ENCODE peak calls at places on chromosomes 7 and 10, in seven cellular contexts. W, S, M, I, E, Q and K are unnamed samples.

GRCh38 chr7:5589819-5590595 is 166.4 kb upstream of the TNRC18 start:
- DNase-seq in W (no peak), S (no peak), M (no peak), I (peak; percentile 31), E (no peak), Q (no peak), K (no peak)

GRCh38 chr10:35140126-35140525 is 13.5 kb downstream of the CREM start:
- DNase-seq in W (no peak), S (no peak), M (no peak), I (no peak), E (no peak), Q (no peak), K (no peak)

GRCh38 chr10:22219308-22219707 is 1.5 kb upstream of the EBLN1 start:
- DNase-seq in W (no peak), S (no peak), M (peak; percentile 50), I (no peak), E (no peak), Q (no peak), K (no peak)

GRCh38 chr7:67343114-67343513 is 346.5 kb downstream of the TYW1 start:
- DNase-seq in W (no peak), S (no peak), M (no peak), I (no peak), E (no peak), Q (no peak), K (no peak)

GRCh38 chr10:88165849-88166271 is 302.4 kb downstream of the PTEN start:
- DNase-seq in W (no peak), S (no peak), M (no peak), I (no peak), E (no peak), Q (no peak), K (no peak)

GRCh38 chr10:125797424-125797823 is 21.8 kb upstream of the MMP21 start:
- DNase-seq in W (no peak), S (no peak), M (no peak), I (no peak), E (no peak), Q (no peak), K (no peak)

GRCh38 chr7:100506356-100506930 is 22.7 kb downstream of the NYAP1 start:
- DNase-seq in W (no peak), S (no peak), M (peak; percentile 54), I (peak; percentile 41), E (no peak), Q (peak; percentile 50), K (no peak)

GRCh38 chr7:40608321-40609075 is 473.7 kb downstream of the SUGCT start:
- DNase-seq in W (no peak), S (no peak), M (no peak), I (peak; percentile 57), E (no peak), Q (no peak), K (no peak)

GRCh38 chr7:2355079-2356008 is 717 bp downstream of the EIF3B start:
- DNase-seq in W (no peak), S (no peak), M (peak; percentile 32), I (no peak), E (no peak), Q (no peak), K (no peak)

GRCh38 chr7:27364344-27364758 is 121.7 kb downstream of the EVX1 start:
- DNase-seq in W (no peak), S (no peak), M (no peak), I (no peak), E (no peak), Q (no peak), K (no peak)

GRCh38 chr7:83201355-83201754 is 38.7 kb upstream of the PCLO start:
- DNase-seq in W (no peak), S (no peak), M (no peak), I (no peak), E (no peak), Q (no peak), K (no peak)

GRCh38 chr10:96706331-96706853 is 13.9 kb downstream of the PIK3AP1 start:
- DNase-seq in W (no peak), S (no peak), M (no peak), I (no peak), E (no peak), Q (no peak), K (no peak)
- H3K9ac ChIP-seq in W (peak overlapping the region; percentile 34), S (no peak overlapping the region), M (no peak overlapping the region), I (no peak overlapping the region), E (no peak overlapping the region), Q (no peak overlapping the region), K (no peak overlapping the region)

GRCh38 chr7:20026762-20027161 is 190.4 kb downstream of the MACC1 start:
- DNase-seq in W (no peak), S (no peak), M (no peak), I (no peak), E (no peak), Q (no peak), K (no peak)
- H3K4me3 ChIP-seq in W (no peak overlapping the region), S (no peak overlapping the region), M (no peak overlapping the region), I (no peak overlapping the region), E (no peak overlapping the region), Q (no peak overlapping the region), K (no peak overlapping the region)

DNA sequence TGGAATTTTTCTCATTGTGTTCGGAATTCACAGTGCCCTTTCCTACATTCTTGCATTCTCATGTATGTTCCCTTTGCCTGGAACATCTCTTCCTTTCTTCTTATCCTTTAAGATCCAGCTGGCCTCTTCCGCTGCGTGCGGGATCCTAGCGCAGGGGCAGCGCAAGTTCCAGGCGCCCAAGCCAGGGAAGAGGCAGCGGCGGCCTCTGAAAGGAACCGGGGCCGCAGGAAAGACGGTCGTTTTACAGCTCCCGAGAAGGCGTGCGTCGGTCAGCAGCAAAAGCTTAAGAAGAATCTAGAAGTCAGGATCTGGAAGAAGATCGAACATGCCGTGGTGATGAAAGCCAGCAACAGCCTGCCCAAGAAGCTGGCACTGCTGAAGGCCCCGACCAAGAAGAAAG is 28.0 kb downstream of the ADRA2A start:
- DNase-seq in W (no peak), S (no peak), M (no peak), I (no peak), E (no peak), Q (no peak), K (no peak)
- TF ChIP-seq YY1 in W (no peak), S (no peak), M (no peak), I (no peak), E (no peak), Q (no peak), K (no peak)

GRCh38 chr10:30788307-30788706 is 158.8 kb upstream of the LYZL2 start:
- DNase-seq in W (no peak), S (no peak), M (no peak), I (no peak), E (no peak), Q (no peak), K (no peak)
- H3K9ac ChIP-seq in W (no peak overlapping the region), S (no peak overlapping the region), M (no peak overlapping the region), I (no peak overlapping the region), E (no peak overlapping the region), Q (no peak overlapping the region), K (no peak overlapping the region)

GRCh38 chr7:33905389-33906032 is at the start of gene BMPER:
- DNase-seq in W (no peak), S (no peak), M (no peak), I (peak; percentile 79), E (no peak), Q (no peak), K (peak; percentile 71)
- H3K4me3 ChIP-seq in W (no peak within 1 kb of the TSS), S (peak within 1 kb of the TSS; percentile 53), M (no peak within 1 kb of the TSS), I (peak within 1 kb of the TSS; percentile 80), E (peak within 1 kb of the TSS; percentile 68), Q (peak within 1 kb of the TSS; percentile 52), K (peak within 1 kb of the TSS; percentile 69)

GRCh38 chr7:159067870-159068787 is 76.5 kb downstream of the VIPR2 start:
- DNase-seq in W (no peak), S (no peak), M (peak; percentile 58), I (no peak), E (no peak), Q (no peak), K (no peak)
- TF ChIP-seq YY1 in W (no peak), S (no peak), M (no peak), I (no peak), E (no peak), Q (no peak), K (no peak)